ENCODE peak calls at places on chromosomes 3 and 15, in four cellular contexts. One of them, this sample, is unnamed.
A peak's percentile ranks its signal among the peaks of the same experiment; 100 is the strongest.

GRCh38 chr3:31157028-31157694 is 262.7 kb upstream of the GADL1 start:
- DNase-seq in progenitor cell of endocrine pancreas: no peak
- DNase-seq in T-helper 2 cell: peak; percentile 11
- DNase-seq in HTR-8/SVneo: no peak
- DNase-seq in this sample: peak; percentile 16

GRCh38 chr3:136186330-136186729 is 9.8 kb downstream of the MSL2 start:
- DNase-seq in progenitor cell of endocrine pancreas: no peak
- DNase-seq in T-helper 2 cell: peak; percentile 47
- DNase-seq in HTR-8/SVneo: no peak
- DNase-seq in this sample: no peak

GRCh38 chr3:11616551-11616950 is 27.2 kb downstream of the VGLL4 start:
- DNase-seq in progenitor cell of endocrine pancreas: no peak
- DNase-seq in T-helper 2 cell: no peak
- DNase-seq in HTR-8/SVneo: no peak
- DNase-seq in this sample: no peak

GRCh38 chr3:6962796-6963195 is 101.9 kb downstream of the GRM7 start:
- DNase-seq in progenitor cell of endocrine pancreas: no peak
- DNase-seq in T-helper 2 cell: no peak
- DNase-seq in HTR-8/SVneo: no peak
- DNase-seq in this sample: no peak

GRCh38 chr3:183560607-183561006 is 5.1 kb upstream of the KLHL6 start:
- DNase-seq in progenitor cell of endocrine pancreas: no peak
- DNase-seq in T-helper 2 cell: peak; percentile 50
- DNase-seq in HTR-8/SVneo: no peak
- DNase-seq in this sample: no peak

GRCh38 chr3:55271549-55271948 is 215.6 kb downstream of the WNT5A start:
- DNase-seq in progenitor cell of endocrine pancreas: no peak
- DNase-seq in T-helper 2 cell: no peak
- DNase-seq in HTR-8/SVneo: no peak
- DNase-seq in this sample: no peak

GRCh38 chr3:16723994-16724393 is 118.8 kb upstream of the DAZL start:
- DNase-seq in progenitor cell of endocrine pancreas: no peak
- DNase-seq in T-helper 2 cell: peak; percentile 29
- DNase-seq in HTR-8/SVneo: no peak
- DNase-seq in this sample: no peak

GRCh38 chr15:78750566-78750965 is 60.7 kb downstream of the ADAMTS7 start:
- DNase-seq in progenitor cell of endocrine pancreas: no peak
- DNase-seq in T-helper 2 cell: no peak
- DNase-seq in HTR-8/SVneo: no peak
- DNase-seq in this sample: no peak

GRCh38 chr3:123286308-123287023 is 84.7 kb downstream of the SEC22A start:
- DNase-seq in progenitor cell of endocrine pancreas: peak; percentile 56
- DNase-seq in T-helper 2 cell: peak; percentile 55
- DNase-seq in HTR-8/SVneo: peak; percentile 74
- DNase-seq in this sample: peak; percentile 70

GRCh38 chr3:115401891-115402501 is 221.3 kb upstream of the GAP43 start:
- DNase-seq in progenitor cell of endocrine pancreas: no peak
- DNase-seq in T-helper 2 cell: no peak
- DNase-seq in HTR-8/SVneo: no peak
- DNase-seq in this sample: peak; percentile 5

GRCh38 chr3:179174316-179174715 is 26.2 kb downstream of the PIK3CA start:
- DNase-seq in progenitor cell of endocrine pancreas: no peak
- DNase-seq in T-helper 2 cell: no peak
- DNase-seq in HTR-8/SVneo: no peak
- DNase-seq in this sample: no peak

GRCh38 chr3:63872135-63872924 is 8.7 kb downstream of the ATXN7 start:
- DNase-seq in progenitor cell of endocrine pancreas: no peak
- DNase-seq in T-helper 2 cell: no peak
- DNase-seq in HTR-8/SVneo: no peak
- DNase-seq in this sample: no peak

GRCh38 chr3:114756506-114757279 is 390.4 kb downstream of the ZBTB20 start:
- DNase-seq in progenitor cell of endocrine pancreas: no peak
- DNase-seq in T-helper 2 cell: no peak
- DNase-seq in HTR-8/SVneo: no peak
- DNase-seq in this sample: no peak

GRCh38 chr3:135915206-135915605 is 50.3 kb upstream of the PPP2R3A start:
- DNase-seq in progenitor cell of endocrine pancreas: no peak
- DNase-seq in T-helper 2 cell: no peak
- DNase-seq in HTR-8/SVneo: no peak
- DNase-seq in this sample: no peak

GRCh38 chr3:105459566-105460290 is 93.0 kb downstream of the ALCAM start:
- DNase-seq in progenitor cell of endocrine pancreas: no peak
- DNase-seq in T-helper 2 cell: no peak
- DNase-seq in HTR-8/SVneo: no peak
- DNase-seq in this sample: no peak

GRCh38 chr3:13594146-13594545 is 45.2 kb downstream of the FBLN2 start:
- DNase-seq in progenitor cell of endocrine pancreas: no peak
- DNase-seq in T-helper 2 cell: no peak
- DNase-seq in HTR-8/SVneo: no peak
- DNase-seq in this sample: no peak

This sample was measured in A549.